ENCODE peak calls at places on chromosomes 12 and 14, in ten cellular contexts. E is T-helper 1 cell; T is fibroblast of the aortic adventitia; R is uterus; F is GM20000; G is right cardiac atrium; B is ascending aorta; Q is AG04450; H is stimulated activated naive CD4-positive, alpha-beta T cell treated with Interleukin-2 at 50 U/mL for 16 hours; Y is Ammon's horn. P is an unnamed sample.

GRCh38 chr12:132708150-132708549 is 2.5 kb upstream of the PGAM5 start:
- DNase-seq in E (no peak), T (no peak), R (no peak), F (no peak), G (no peak), B (no peak), Q (no peak), H (no peak), Y (no peak), P (no peak)

GRCh38 chr12:29563636-29564035 is 66.2 kb upstream of the OVCH1 start:
- DNase-seq in E (no peak), T (no peak), R (no peak), F (no peak), G (no peak), B (no peak), Q (no peak), H (no peak), Y (no peak), P (no peak)

GRCh38 chr12:49750027-49750977 is 8.9 kb downstream of the TMBIM6 start:
- DNase-seq in E (peak; percentile 12), T (peak; percentile 86), R (no peak), F (no peak), G (no peak), B (no peak), Q (no peak), H (peak; percentile 51), Y (no peak), P (no peak)

GRCh38 chr14:75259510-75259855 is 19.1 kb upstream of the FOS start:
- DNase-seq in E (no peak), T (peak; percentile 62), R (no peak), F (no peak), G (no peak), B (no peak), Q (no peak), H (no peak), Y (no peak), P (no peak)

GRCh38 chr12:12719496-12719895 is 2.3 kb downstream of the CDKN1B start:
- DNase-seq in E (no peak), T (peak; percentile 35), R (no peak), F (peak; percentile 58), G (no peak), B (no peak), Q (no peak), H (no peak), Y (no peak), P (no peak)

GRCh38 chr12:67052981-67053380 is 216.2 kb upstream of the CAND1 start:
- DNase-seq in E (no peak), T (no peak), R (no peak), F (no peak), G (no peak), B (no peak), Q (no peak), H (no peak), Y (no peak), P (no peak)

GRCh38 chr12:19115285-19115684 is 14.2 kb upstream of the PLEKHA5 start:
- DNase-seq in E (no peak), T (no peak), R (no peak), F (no peak), G (no peak), B (no peak), Q (no peak), H (no peak), Y (no peak), P (no peak)

GRCh38 chr14:94126800-94127199 is 2.6 kb downstream of the IFI27L2 start:
- DNase-seq in E (no peak), T (no peak), R (no peak), F (no peak), G (no peak), B (no peak), Q (no peak), H (no peak), Y (peak; percentile 1), P (no peak)

GRCh38 chr12:48985475-48985897 is 7.4 kb downstream of the WNT1 start:
- DNase-seq in E (no peak), T (no peak), R (no peak), F (no peak), G (peak; percentile 45), B (no peak), Q (no peak), H (no peak), Y (no peak), P (no peak)

GRCh38 chr12:65106948-65107347 is 14.2 kb downstream of the WIF1 start:
- DNase-seq in E (no peak), T (peak; percentile 25), R (no peak), F (peak; percentile 21), G (no peak), B (no peak), Q (no peak), H (no peak), Y (no peak), P (no peak)

GRCh38 chr12:12387521-12387920 is 30.6 kb downstream of the BORCS5 start:
- DNase-seq in E (no peak), T (peak; percentile 73), R (no peak), F (no peak), G (no peak), B (no peak), Q (no peak), H (no peak), Y (no peak), P (no peak)

GRCh38 chr12:23504641-23505399 is 444.6 kb downstream of the SOX5 start:
- DNase-seq in E (no peak), T (no peak), R (no peak), F (no peak), G (no peak), B (no peak), Q (no peak), H (no peak), Y (no peak), P (no peak)

GRCh38 chr14:81246561-81247270 is 26.0 kb upstream of the GTF2A1 start:
- DNase-seq in E (no peak), T (no peak), R (no peak), F (no peak), G (no peak), B (no peak), Q (no peak), H (no peak), Y (no peak), P (no peak)

GRCh38 chr14:89921346-89921745 is 33.2 kb downstream of the EFCAB11 start:
- DNase-seq in E (no peak), T (no peak), R (no peak), F (no peak), G (no peak), B (no peak), Q (no peak), H (no peak), Y (no peak), P (no peak)

GRCh38 chr12:114238808-114239207 is 167.1 kb downstream of the TBX5 start:
- DNase-seq in E (no peak), T (peak; percentile 88), R (peak; percentile 20), F (no peak), G (peak; percentile 64), B (no peak), Q (no peak), H (no peak), Y (peak; percentile 38), P (no peak)

GRCh38 chr14:53807580-53807979 is 149.0 kb downstream of the BMP4 start:
- DNase-seq in E (no peak), T (peak; percentile 29), R (no peak), F (no peak), G (no peak), B (no peak), Q (no peak), H (no peak), Y (no peak), P (no peak)

GRCh38 chr12:124548854-124549378 is 18.5 kb downstream of the NCOR2 start:
- DNase-seq in E (no peak), T (peak; percentile 91), R (peak; percentile 69), F (no peak), G (peak; percentile 68), B (peak; percentile 83), Q (peak; percentile 67), H (no peak), Y (peak; percentile 75), P (no peak)

GRCh38 chr12:11836282-11836963 is 186.9 kb downstream of the ETV6 start:
- DNase-seq in E (no peak), T (no peak), R (no peak), F (peak; percentile 83), G (peak; percentile 39), B (peak; percentile 76), Q (no peak), H (peak; percentile 77), Y (peak; percentile 68), P (peak; percentile 31)

GRCh38 chr14:23569443-23570151 is 2.0 kb upstream of the AP1G2 start:
- DNase-seq in E (no peak), T (no peak), R (peak; percentile 15), F (no peak), G (no peak), B (no peak), Q (no peak), H (no peak), Y (peak; percentile 90), P (no peak)

GRCh38 chr12:65830305-65830704 is 6.0 kb downstream of the HMGA2 start:
- DNase-seq in E (no peak), T (peak; percentile 45), R (no peak), F (no peak), G (no peak), B (no peak), Q (no peak), H (no peak), Y (no peak), P (no peak)

GRCh38 chr12:3004655-3005565 is 45.7 kb downstream of the TEAD4 start:
- DNase-seq in E (no peak), T (no peak), R (no peak), F (no peak), G (no peak), B (no peak), Q (no peak), H (no peak), Y (no peak), P (no peak)

GRCh38 chr12:93311827-93312226 is 65.9 kb upstream of the NUDT4 start:
- DNase-seq in E (no peak), T (no peak), R (no peak), F (no peak), G (no peak), B (no peak), Q (no peak), H (no peak), Y (no peak), P (no peak)

GRCh38 chr12:7108928-7109920 is at the start of gene C1RL:
- DNase-seq in E (peak; percentile 61), T (peak; percentile 88), R (peak; percentile 97), F (peak; percentile 64), G (peak; percentile 89), B (peak; percentile 97), Q (no peak), H (peak; percentile 73), Y (peak; percentile 75), P (peak; percentile 38)

GRCh38 chr14:73771848-73772705 is 57.9 kb upstream of the PNMA1 start:
- DNase-seq in E (peak; percentile 60), T (peak; percentile 71), R (peak; percentile 74), F (peak; percentile 73), G (peak; percentile 50), B (no peak), Q (no peak), H (peak; percentile 72), Y (peak; percentile 44), P (no peak)

GRCh38 chr12:106282457-106283097 is 20.0 kb upstream of the TCP11L2 start:
- DNase-seq in E (peak; percentile 25), T (peak; percentile 72), R (peak; percentile 61), F (peak; percentile 61), G (peak; percentile 22), B (no peak), Q (no peak), H (peak; percentile 16), Y (peak; percentile 34), P (no peak)

GRCh38 chr12:32801269-32802019 is 45.7 kb upstream of the YARS2 start:
- DNase-seq in E (no peak), T (no peak), R (no peak), F (no peak), G (no peak), B (no peak), Q (no peak), H (no peak), Y (no peak), P (no peak)

GRCh38 chr14:71594828-71595227 is 337.4 kb upstream of the RGS6 start:
- DNase-seq in E (no peak), T (peak; percentile 75), R (no peak), F (no peak), G (no peak), B (no peak), Q (no peak), H (peak; percentile 1), Y (no peak), P (no peak)

GRCh38 chr12:97308576-97309198 is 153.9 kb upstream of the RMST start:
- DNase-seq in E (no peak), T (peak; percentile 76), R (no peak), F (peak; percentile 17), G (no peak), B (no peak), Q (peak; percentile 36), H (no peak), Y (peak; percentile 72), P (no peak)